ENCODE peak calls at places on chromosomes 7 and 10, in five cellular contexts. F is PC-3; R is sigmoid colon; A is CD8-positive, alpha-beta T cell; I is fibroblast of lung. C is an unnamed sample. For H3K36me3, the result is how much of the 10 kb centered on the place peaks cover.

GRCh38 chr10:12806228-12807095 is 195.1 kb downstream of the CCDC3 start:
- DNase-seq in F (no peak), R (no peak), A (no peak), I (no peak), C (no peak)

GRCh38 chr10:62788861-62789467 is 15.6 kb upstream of the ADO start:
- DNase-seq in F (no peak), R (no peak), A (no peak), I (peak), C (no peak)

GRCh38 chr7:95334434-95334833 is 10.1 kb upstream of the PON1 start:
- DNase-seq in F (no peak), R (no peak), A (no peak), I (peak), C (no peak)

GRCh38 chr7:74183653-74184450 is 9.7 kb downstream of the EIF4H start:
- DNase-seq in F (peak), R (no peak), A (no peak), I (no peak), C (no peak)

GRCh38 chr7:142833174-142834027 is 21.5 kb upstream of the EPHB6 start:
- DNase-seq in F (peak), R (no peak), A (no peak), I (no peak), C (no peak)

GRCh38 chr7:82701941-82702340 is 258.4 kb upstream of the CACNA2D1 start:
- DNase-seq in F (no peak), R (no peak), A (no peak), I (peak), C (no peak)

GRCh38 chr7:70506463-70506862 is 625.5 kb upstream of the GALNT17 start:
- DNase-seq in F (no peak), R (no peak), A (no peak), I (no peak), C (no peak)

GRCh38 chr10:92965314-92965713 is 95.3 kb upstream of the CYP26C1 start:
- DNase-seq in F (peak), R (no peak), A (no peak), I (peak), C (no peak)

GRCh38 chr7:128902761-128903585 is 7.5 kb downstream of the KCP start:
- DNase-seq in F (peak), R (peak), A (no peak), I (no peak), C (peak)

GRCh38 chr7:20114463-20114862 is 102.7 kb downstream of the MACC1 start:
- DNase-seq in F (no peak), R (no peak), A (no peak), I (peak), C (no peak)

GRCh38 chr7:128792471-128793183 is 859 bp downstream of the CCDC136 start:
- DNase-seq in F (no peak), R (peak), A (no peak), I (no peak), C (no peak)

GRCh38 chr10:80465839-80466590 is 11.9 kb downstream of the TSPAN14 start:
- DNase-seq in F (no peak), R (no peak), A (peak), I (peak), C (peak)

GRCh38 chr7:159042639-159043101 is 102.0 kb downstream of the VIPR2 start:
- DNase-seq in F (no peak), R (peak), A (no peak), I (no peak), C (peak)

GRCh38 chr7:107967420-107967819 is 35.5 kb downstream of the LAMB1 start:
- DNase-seq in F (peak), R (no peak), A (no peak), I (no peak), C (no peak)

GRCh38 chr10:59090804-59091203 is 85.6 kb upstream of the PHYHIPL start:
- DNase-seq in F (no peak), R (no peak), A (no peak), I (no peak), C (no peak)

GRCh38 chr7:50751136-50751535 is 31.6 kb downstream of the GRB10 start:
- DNase-seq in F (peak), R (no peak), A (no peak), I (no peak), C (no peak)

GRCh38 chr7:128831994-128832879 is 2.0 kb downstream of the FLNC start:
- DNase-seq in F (peak), R (peak), A (no peak), I (peak), C (peak)

GRCh38 chr7:140726304-140726703 is 29.8 kb downstream of the NDUFB2 start:
- DNase-seq in F (peak), R (no peak), A (no peak), I (peak), C (no peak)

GRCh38 chr10:103853428-103854264 is 1.7 kb downstream of the SH3PXD2A start:
- DNase-seq in F (no peak), R (peak), A (no peak), I (no peak), C (no peak)

GRCh38 chr7:39265912-39266591 is 288.3 kb downstream of the POU6F2 start:
- DNase-seq in F (no peak), R (no peak), A (no peak), I (no peak), C (no peak)

GRCh38 chr7:25722856-25723255 is 429.1 kb upstream of the NFE2L3 start:
- DNase-seq in F (no peak), R (no peak), A (no peak), I (peak), C (no peak)

GRCh38 chr10:3226960-3227724 is 54.6 kb upstream of the PITRM1 start:
- DNase-seq in F (peak), R (no peak), A (no peak), I (peak), C (no peak)

GRCh38 chr10:77037735-77038411 is 599.7 kb downstream of the KCNMA1 start:
- DNase-seq in F (no peak), R (no peak), A (no peak), I (no peak), C (no peak)

GRCh38 chr7:95545007-95545615 is 51.2 kb downstream of the PDK4 start:
- DNase-seq in F (peak), R (peak), A (no peak), I (peak), C (no peak)

GRCh38 chr7:15463801-15464761 is 97.7 kb downstream of the AGMO start:
- DNase-seq in F (no peak), R (no peak), A (no peak), I (no peak), C (no peak)

GRCh38 chr7:100547872-100548271 is 8.9 kb downstream of the AGFG2 start:
- DNase-seq in F (no peak), R (no peak), A (no peak), I (peak), C (no peak)

GRCh38 chr10:79065853-79066252 is 2.9 kb upstream of the ZMIZ1 start:
- DNase-seq in F (no peak), R (peak), A (no peak), I (no peak), C (peak)

GRCh38 chr7:147978651-147979050 is 611.9 kb upstream of the C7orf33 start:
- DNase-seq in F (no peak), R (no peak), A (no peak), I (no peak), C (no peak)

GRCh38 chr10:109838592-109839244 is 84.6 kb downstream of the XPNPEP1 start:
- DNase-seq in F (peak), R (no peak), A (no peak), I (no peak), C (no peak)

GRCh38 chr7:54947266-54947665 is 71.6 kb upstream of the EGFR start:
- DNase-seq in F (no peak), R (no peak), A (no peak), I (no peak), C (no peak)

DNA sequence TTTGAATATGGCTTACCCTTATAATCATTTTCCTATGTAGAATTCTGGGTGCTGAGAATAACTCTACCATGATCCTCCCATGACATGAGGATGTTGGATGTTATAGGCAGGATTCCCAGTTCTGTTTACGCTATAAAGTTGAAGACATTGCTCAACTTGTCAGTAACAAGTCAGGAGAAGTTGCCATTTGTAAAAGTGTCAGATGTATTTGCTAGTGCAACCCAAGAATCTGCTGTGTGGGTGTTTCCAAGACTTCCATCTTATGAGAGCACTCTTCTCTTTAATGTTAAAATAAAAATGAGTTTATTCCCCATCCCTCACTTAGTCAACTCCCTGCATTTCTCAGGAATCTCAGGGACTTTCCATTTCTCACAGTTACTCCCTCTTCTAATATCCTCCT is 233.6 kb downstream of the C7orf25 start:
- DNase-seq in F (no peak), R (no peak), A (no peak), I (peak), C (no peak)
- H3K27ac ChIP-seq in F (peak), R (peak), A (no peak), I (no peak), C (peak)

DNA sequence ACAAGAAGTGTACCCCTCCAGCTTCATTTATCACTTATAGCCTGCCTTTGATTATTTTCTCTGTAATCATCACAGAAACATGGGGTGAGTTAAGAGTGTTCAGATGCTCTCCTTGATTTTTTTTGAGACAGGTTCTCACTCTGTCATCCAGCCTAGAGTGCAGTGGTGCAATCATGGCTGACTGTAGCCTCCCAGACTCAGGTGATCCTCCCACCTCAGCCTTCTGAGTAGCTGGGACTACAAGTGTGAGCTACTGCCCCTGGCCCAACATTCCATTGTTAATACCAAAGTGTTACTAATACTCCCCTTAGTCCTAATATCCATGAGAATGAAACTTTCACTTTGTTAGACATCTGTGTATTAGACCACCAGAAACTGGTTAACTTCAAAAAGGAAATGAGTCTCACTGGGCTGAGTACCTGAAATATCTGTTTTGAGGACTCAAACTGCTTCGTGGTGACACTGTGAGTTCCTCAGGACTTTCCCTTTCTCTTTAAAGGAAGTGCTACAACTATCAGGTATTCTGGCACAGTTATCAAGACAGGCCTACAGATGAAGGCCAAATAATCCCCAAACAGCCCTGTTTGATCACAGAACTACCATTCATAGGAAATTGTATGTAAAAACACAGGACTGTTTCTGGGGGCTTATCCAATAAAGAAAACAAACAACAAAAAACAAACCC is 20.5 kb upstream of the CFAP70 start:
- DNase-seq in F (no peak), R (no peak), A (no peak), I (no peak), C (no peak)
- H3K36me3 ChIP-seq in F (half or more), R (under half), A (under half), I (under half), C (half or more)

GRCh38 chr10:112795067-112795466 is 155.0 kb upstream of the TCF7L2 start:
- DNase-seq in F (no peak), R (no peak), A (no peak), I (no peak), C (no peak)

GRCh38 chr10:112794201-112794600 is 155.8 kb upstream of the TCF7L2 start:
- DNase-seq in F (no peak), R (no peak), A (no peak), I (no peak), C (no peak)

GRCh38 chr10:112791447-112791846 is 158.6 kb upstream of the TCF7L2 start:
- DNase-seq in F (no peak), R (no peak), A (no peak), I (no peak), C (no peak)

GRCh38 chr10:112792487-112793196 is 157.4 kb upstream of the TCF7L2 start:
- DNase-seq in F (no peak), R (peak), A (no peak), I (peak), C (no peak)

GRCh38 chr10:112793197-112793921 is 156.7 kb upstream of the TCF7L2 start:
- DNase-seq in F (peak), R (no peak), A (no peak), I (peak), C (no peak)
- H3K27ac ChIP-seq in F (peak), R (peak), A (no peak), I (peak), C (no peak)

DNA sequence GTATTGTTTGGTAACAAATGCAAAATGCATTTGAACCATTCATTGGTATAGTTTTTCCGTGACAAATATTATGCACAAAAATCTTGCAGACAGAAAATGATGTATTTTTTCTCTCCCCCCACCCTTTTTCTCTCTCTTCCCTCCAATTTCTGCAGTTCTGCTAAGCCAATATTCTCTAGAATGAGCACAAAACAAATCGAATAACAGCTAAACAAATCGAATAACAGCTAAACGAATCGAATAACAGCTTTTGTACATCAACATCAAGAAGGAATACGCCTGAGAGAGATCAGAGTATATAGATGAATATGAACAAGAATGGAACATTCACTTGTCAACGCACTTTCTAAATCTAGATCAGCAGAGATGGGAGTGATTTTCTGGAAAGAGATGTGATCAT is 108.0 kb upstream of the KMT2E start:
- DNase-seq in F (no peak), R (no peak), A (no peak), I (no peak), C (no peak)
- H3K36me3 ChIP-seq in F (under half), R (under half), A (under half), I (under half), C (under half)

DNA sequence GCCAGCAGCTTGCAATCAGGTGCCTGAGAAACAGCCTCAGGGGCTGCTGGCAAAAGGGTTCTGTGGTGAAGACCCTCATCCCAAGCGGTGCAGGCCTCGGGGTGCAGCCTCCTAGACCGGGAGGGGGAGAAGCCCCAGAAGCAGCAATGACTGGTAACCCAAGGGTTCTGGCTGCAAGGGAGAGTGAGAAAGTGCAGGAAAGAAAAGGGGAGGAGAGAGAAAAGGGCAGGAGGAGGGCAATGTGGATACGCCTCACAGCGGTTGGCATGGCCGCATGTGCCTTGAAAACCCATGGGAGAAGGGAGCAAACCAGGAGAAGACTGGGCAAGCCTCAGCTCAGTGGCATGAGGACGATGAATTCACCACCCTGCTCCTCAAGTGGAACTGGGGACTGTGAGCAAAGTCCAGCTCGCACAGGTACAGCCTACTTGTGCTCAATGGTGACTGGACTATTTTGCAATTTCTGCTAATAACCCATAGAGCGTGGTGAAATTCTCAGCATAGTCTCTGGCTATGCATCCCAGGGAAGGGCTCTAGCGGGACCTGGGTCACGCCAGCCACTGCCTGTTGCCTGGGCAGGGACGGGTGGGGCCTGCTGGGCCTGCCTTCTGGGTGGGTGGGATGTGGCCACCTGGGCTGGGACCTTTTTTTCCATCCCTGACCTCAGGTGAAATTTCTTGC is 6.2 kb downstream of the CLRN3 start:
- DNase-seq in F (no peak), R (no peak), A (no peak), I (no peak), C (no peak)
- H3K27ac ChIP-seq in F (no peak), R (no peak), A (no peak), I (no peak), C (no peak)

GRCh38 chr7:6422926-6423632 is 24.7 kb downstream of the DAGLB start:
- DNase-seq in F (no peak), R (no peak), A (no peak), I (no peak), C (peak)

GRCh38 chr7:6423942-6424701 is 23.6 kb downstream of the DAGLB start:
- DNase-seq in F (peak), R (no peak), A (no peak), I (no peak), C (peak)

GRCh38 chr7:6424702-6425072 is 23.1 kb downstream of the DAGLB start:
- DNase-seq in F (no peak), R (no peak), A (no peak), I (no peak), C (no peak)

GRCh38 chr7:6420680-6421079 is 27.1 kb downstream of the DAGLB start:
- DNase-seq in F (no peak), R (no peak), A (no peak), I (no peak), C (no peak)

GRCh38 chr7:6422095-6422494 is 25.7 kb downstream of the DAGLB start:
- DNase-seq in F (no peak), R (no peak), A (no peak), I (no peak), C (no peak)
- H3K36me3 ChIP-seq in F (under half), R (under half), A (under half), I (under half), C (under half)

GRCh38 chr10:33010132-33011037 is 52.4 kb upstream of the ITGB1 start:
- DNase-seq in F (peak), R (no peak), A (peak), I (peak), C (no peak)

GRCh38 chr10:33009244-33010131 is 51.5 kb upstream of the ITGB1 start:
- DNase-seq in F (no peak), R (no peak), A (no peak), I (no peak), C (no peak)

GRCh38 chr10:33005322-33006282 is 47.6 kb upstream of the ITGB1 start:
- DNase-seq in F (peak), R (peak), A (no peak), I (peak), C (peak)

GRCh38 chr10:33008499-33009243 is 50.6 kb upstream of the ITGB1 start:
- DNase-seq in F (peak), R (peak), A (peak), I (peak), C (no peak)

GRCh38 chr10:33006342-33006887 is 48.4 kb upstream of the ITGB1 start:
- DNase-seq in F (no peak), R (no peak), A (no peak), I (no peak), C (no peak)
- H3K27ac ChIP-seq in F (peak), R (peak), A (no peak), I (peak), C (peak)